ENCODE peak calls at places on chromosome 10, in four cellular contexts. E is astrocyte of the spinal cord, U is mammary epithelial cell, D is heart left ventricle. J is an unnamed sample.

GRCh38 chr10:58189269-58189668 is 78.4 kb downstream of the IPMK start:
- DNase-seq in E (peak), D (no peak), U (peak), J (peak)

GRCh38 chr10:103554488-103555320 is 61.2 kb downstream of the NEURL1 start:
- DNase-seq in U (peak), D (peak), E (peak), J (peak)

GRCh38 chr10:17023386-17024298 is 106.0 kb downstream of the CUBN start:
- DNase-seq in D (peak), E (peak), U (peak), J (peak)

GRCh38 chr10:11683529-11684320 is 58.5 kb upstream of the ECHDC3 start:
- DNase-seq in D (no peak), E (no peak), U (no peak), J (no peak)

GRCh38 chr10:22491480-22491879 is 146.2 kb downstream of the SPAG6 start:
- DNase-seq in D (peak), U (no peak), E (no peak), J (no peak)

GRCh38 chr10:122294511-122295422 is 23.7 kb downstream of the BTBD16 start:
- DNase-seq in U (no peak), E (no peak), D (no peak), J (no peak)

GRCh38 chr10:80081801-80082750 is 3.6 kb downstream of the TMEM254 start:
- DNase-seq in D (no peak), E (no peak), U (peak), J (no peak)

GRCh38 chr10:14184841-14185500 is 145.8 kb downstream of the FRMD4A start:
- DNase-seq in D (no peak), U (peak), E (peak), J (no peak)

GRCh38 chr10:30999084-30999712 is 32.5 kb downstream of the ZNF438 start:
- DNase-seq in U (peak), D (no peak), E (no peak), J (no peak)

GRCh38 chr10:62632071-62632809 is 172.3 kb upstream of the ADO start:
- DNase-seq in E (no peak), U (no peak), D (peak), J (peak)

GRCh38 chr10:9863559-9864121 is 1154.0 kb upstream of the CELF2 start:
- DNase-seq in U (no peak), E (no peak), D (no peak), J (no peak)

GRCh38 chr10:9869777-9870176 is 1147.9 kb upstream of the CELF2 start:
- DNase-seq in E (no peak), U (no peak), D (no peak), J (no peak)

GRCh38 chr10:9869185-9869584 is 1148.5 kb upstream of the CELF2 start:
- DNase-seq in D (no peak), U (no peak), E (no peak), J (no peak)

DNA sequence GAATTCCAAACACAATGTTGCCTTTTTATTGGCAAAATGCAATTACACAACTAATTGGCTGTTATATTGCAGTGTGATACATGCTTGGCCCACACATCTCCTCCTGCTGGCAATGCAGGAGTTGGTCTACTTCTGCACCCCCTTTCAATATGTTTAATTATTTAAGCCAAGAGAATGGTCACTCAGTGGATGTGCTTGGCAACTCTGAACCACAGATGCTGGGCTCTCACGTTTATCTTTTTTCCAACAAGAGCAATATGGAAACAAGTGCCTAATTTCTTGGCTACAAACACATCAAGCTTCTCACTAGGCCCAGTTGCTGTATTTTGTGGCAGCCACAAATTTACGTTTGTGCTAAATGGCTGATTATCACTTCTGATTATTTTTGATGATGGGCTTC is 1149.2 kb upstream of the CELF2 start:
- DNase-seq in E (no peak), D (no peak), U (no peak), J (no peak)
- TF ChIP-seq CTCF in E (no peak), D (no peak), U (no peak), J (no peak)

DNA sequence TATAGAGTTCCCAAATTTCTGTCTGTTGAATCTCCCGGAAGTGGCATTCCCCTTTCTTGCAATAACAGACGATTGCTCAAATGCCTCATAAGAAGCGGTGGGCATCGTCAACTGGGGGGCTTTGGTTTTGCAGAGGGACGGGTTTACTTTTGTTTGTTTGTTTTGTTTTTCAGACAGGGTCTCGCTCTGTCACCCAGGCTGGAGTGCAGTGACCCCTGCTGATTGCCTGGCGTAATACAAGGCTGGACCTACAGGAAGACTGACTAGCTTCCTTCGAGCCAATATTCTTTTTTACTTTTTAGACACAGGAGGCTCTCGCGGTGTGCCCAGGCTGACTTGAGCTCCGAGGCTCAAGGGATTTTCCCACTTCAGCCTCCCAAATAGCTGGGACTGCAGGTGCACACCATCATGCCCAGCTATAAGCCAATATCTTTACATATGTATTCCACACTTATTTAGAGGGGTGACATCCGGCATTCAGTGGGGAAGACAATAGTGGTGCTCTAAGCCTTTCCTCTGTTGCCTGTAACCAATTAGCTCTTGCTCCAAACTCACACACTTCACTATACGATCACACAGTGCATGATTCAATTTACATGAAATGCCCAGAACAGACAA is 58.1 kb downstream of the FHIP2A start:
- DNase-seq in D (peak), E (no peak), U (no peak), J (peak)
- TF ChIP-seq CTCF in D (peak), E (peak), U (peak), J (no peak)

DNA sequence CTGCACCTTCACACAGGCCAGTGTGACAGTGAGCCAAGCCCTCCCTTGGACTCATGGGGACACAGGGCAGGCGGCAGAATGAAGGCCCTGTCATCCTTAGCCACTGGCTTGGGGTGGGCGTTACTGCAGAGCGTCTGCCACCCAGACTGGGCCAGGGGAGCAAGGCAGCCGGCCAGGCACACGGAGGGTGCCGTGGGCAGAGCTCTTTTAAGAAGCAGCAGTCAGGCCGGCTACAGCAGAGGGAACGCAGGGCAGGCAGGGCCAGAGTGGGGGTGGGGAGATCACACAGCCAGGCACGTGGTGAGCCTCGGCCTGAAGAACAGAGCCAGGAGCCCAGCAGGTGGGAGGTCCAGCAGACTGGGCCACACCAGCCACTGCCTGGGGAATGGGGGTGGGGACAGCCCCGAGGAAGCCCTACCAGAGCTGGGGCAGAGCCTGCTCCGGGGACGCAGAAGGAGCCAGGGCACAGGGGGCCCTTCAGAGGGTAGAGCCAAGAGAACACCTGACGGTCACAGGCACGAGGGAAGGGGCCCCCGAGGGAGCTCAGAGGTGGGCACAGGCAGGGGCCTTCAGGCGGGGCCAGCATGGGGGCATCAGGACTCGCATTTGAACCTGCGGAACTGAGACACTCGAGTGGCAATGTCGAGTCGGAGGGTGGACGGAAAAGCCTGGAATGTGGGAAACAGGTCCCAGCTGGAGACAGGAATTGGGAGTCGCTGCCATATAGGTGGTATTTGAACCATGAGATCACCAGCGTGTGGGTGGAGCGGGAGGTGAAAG is 14.1 kb downstream of the STK32C start:
- DNase-seq in D (no peak), U (no peak), E (no peak), J (peak)
- TF ChIP-seq CTCF in D (no peak), U (no peak), E (no peak), J (no peak)

GRCh38 chr10:98391578-98391991 is 23.4 kb downstream of the PYROXD2 start:
- DNase-seq in E (no peak), D (peak), U (peak), J (peak)

GRCh38 chr10:98390406-98390805 is 24.6 kb downstream of the PYROXD2 start:
- DNase-seq in E (no peak), D (no peak), U (no peak), J (no peak)

GRCh38 chr10:98389398-98389797 is 25.6 kb downstream of the PYROXD2 start:
- DNase-seq in U (no peak), D (no peak), E (no peak), J (no peak)

GRCh38 chr10:98391065-98391464 is 23.9 kb downstream of the PYROXD2 start:
- DNase-seq in U (no peak), E (no peak), D (no peak), J (no peak)

GRCh38 chr10:98388086-98388655 is 26.8 kb downstream of the PYROXD2 start:
- DNase-seq in U (no peak), D (no peak), E (no peak), J (no peak)
- TF ChIP-seq CTCF in U (no peak), D (no peak), E (no peak), J (no peak)

J was measured in testis.